ENCODE peak calls at places on chromosomes 2 and 18, in five cellular contexts. S is HFF-Myc; I is stimulated activated CD4-positive, alpha-beta T cell treated with anti-CD3 and anti-CD28 coated beads, Interleukin-12 subunit alpha, Interleukin-12 subunit beta, amount 100 ng/mL, for 48 hours; F is NCI-H187 treated with DMSO at 0.1 percent for 48 hours; D is NCI-H1105 treated with DMSO at 0.1 percent for 48 hours. W is an unnamed sample.

GRCh38 chr2:203732072-203732952 is 25.9 kb downstream of the CD28 start:
- DNase-seq in S (no peak), I (no peak), F (no peak), D (no peak), W (no peak)

GRCh38 chr2:240208631-240209211 is 68.3 kb upstream of the OTOS start:
- DNase-seq in S (no peak), I (no peak), F (no peak), D (no peak), W (no peak)

GRCh38 chr2:9972621-9973445 is 21.3 kb downstream of the GRHL1 start:
- DNase-seq in S (no peak), I (no peak), F (no peak), D (no peak), W (no peak)

GRCh38 chr2:108918156-108918845 is 70.7 kb downstream of the EDAR start:
- DNase-seq in S (no peak), I (no peak), F (no peak), D (no peak), W (no peak)

GRCh38 chr18:11246883-11247282 is 97.5 kb upstream of the PIEZO2 start:
- DNase-seq in S (no peak), I (no peak), F (no peak), D (no peak), W (no peak)

GRCh38 chr18:79578396-79579260 is 101.0 kb upstream of the CTDP1 start:
- DNase-seq in S (no peak), I (no peak), F (no peak), D (no peak), W (no peak)

GRCh38 chr2:102187191-102188150 is 648 bp downstream of the IL1RL2 start:
- DNase-seq in S (no peak), I (peak; percentile 36), F (no peak), D (no peak), W (no peak)

GRCh38 chr2:201660293-201660895 is 17.1 kb upstream of the TMEM237 start:
- DNase-seq in S (no peak), I (no peak), F (no peak), D (no peak), W (no peak)

GRCh38 chr18:21203842-21204241 is 38.2 kb upstream of the GREB1L start:
- DNase-seq in S (no peak), I (no peak), F (no peak), D (no peak), W (no peak)

GRCh38 chr18:62585274-62586147 is 62.7 kb downstream of the ZCCHC2 start:
- DNase-seq in S (no peak), I (peak; percentile 50), F (no peak), D (no peak), W (no peak)

GRCh38 chr18:78641689-78642231 is 337.9 kb upstream of the SALL3 start:
- DNase-seq in S (no peak), I (no peak), F (no peak), D (no peak), W (no peak)

GRCh38 chr2:84493494-84493893 is 22.8 kb upstream of the DNAH6 start:
- DNase-seq in S (peak; percentile 71), I (no peak), F (no peak), D (no peak), W (peak; percentile 79)

GRCh38 chr2:1748176-1748740 is 3.9 kb upstream of the PXDN start:
- DNase-seq in S (no peak), I (no peak), F (no peak), D (no peak), W (no peak)

GRCh38 chr18:63320690-63321265 is 1.2 kb upstream of the BCL2 start:
- DNase-seq in S (no peak), I (no peak), F (peak; percentile 2), D (peak; percentile 49), W (no peak)

GRCh38 chr2:7573166-7573845 is 656.1 kb downstream of the RNF144A start:
- DNase-seq in S (no peak), I (no peak), F (no peak), D (no peak), W (no peak)

GRCh38 chr2:11056614-11057013 is 98.7 kb upstream of the SLC66A3 start:
- DNase-seq in S (peak; percentile 83), I (no peak), F (peak; percentile 97), D (peak; percentile 94), W (peak; percentile 78)

GRCh38 chr2:158482594-158482993 is 25.8 kb downstream of the PKP4 start:
- DNase-seq in S (no peak), I (no peak), F (no peak), D (no peak), W (no peak)

GRCh38 chr2:239177908-239178307 is 222.9 kb downstream of the HDAC4 start:
- DNase-seq in S (no peak), I (no peak), F (no peak), D (no peak), W (no peak)

GRCh38 chr18:62331581-62332436 is 6.7 kb downstream of the TNFRSF11A start:
- DNase-seq in S (no peak), I (no peak), F (no peak), D (no peak), W (no peak)

GRCh38 chr2:241555711-241556110 is 2.8 kb upstream of the BOK start:
- DNase-seq in S (no peak), I (no peak), F (no peak), D (no peak), W (no peak)

GRCh38 chr2:220277445-220277960 is 650.1 kb downstream of the SLC4A3 start:
- DNase-seq in S (no peak), I (no peak), F (no peak), D (no peak), W (peak; percentile 19)

GRCh38 chr2:112182581-112183034 is 44.4 kb downstream of the FBLN7 start:
- DNase-seq in S (no peak), I (no peak), F (peak; percentile 88), D (peak; percentile 93), W (no peak)

GRCh38 chr2:130853391-130853790 is 16.7 kb downstream of the ARHGEF4 start:
- DNase-seq in S (no peak), I (no peak), F (peak; percentile 22), D (no peak), W (no peak)

GRCh38 chr2:80499095-80499494 is 194.5 kb upstream of the LRRTM1 start:
- DNase-seq in S (peak; percentile 25), I (no peak), F (peak; percentile 1), D (peak; percentile 21), W (peak; percentile 36)

GRCh38 chr18:23835076-23835475 is 145.8 kb downstream of the LAMA3 start:
- DNase-seq in S (no peak), I (no peak), F (no peak), D (no peak), W (no peak)

GRCh38 chr18:23512641-23513040 is 9.3 kb downstream of the RMC1 start:
- DNase-seq in S (no peak), I (no peak), F (no peak), D (no peak), W (no peak)

GRCh38 chr2:173884403-173884802 is 80.8 kb downstream of the SP3 start:
- DNase-seq in S (no peak), I (no peak), F (no peak), D (no peak), W (peak; percentile 5)

GRCh38 chr18:59582395-59582794 is 114.8 kb downstream of the CCBE1 start:
- DNase-seq in S (no peak), I (no peak), F (no peak), D (no peak), W (no peak)

GRCh38 chr18:75035944-75036343 is 173.0 kb downstream of the PTGR3 start:
- DNase-seq in S (no peak), I (no peak), F (no peak), D (no peak), W (no peak)

GRCh38 chr2:44537264-44537663 is 175.5 kb downstream of the CAMKMT start:
- DNase-seq in S (no peak), I (no peak), F (no peak), D (no peak), W (no peak)

W was measured in amniotic stem cell.